ENCODE peak calls at places on chromosomes 12 and 14, in eight cellular contexts. V, A, B, W, R, Q, D and T are unnamed samples.

GRCh38 chr14:93994919-93995682 is 2.0 kb upstream of the CCDC197 start:
- DNase-seq in V (peak; percentile 46), A (peak; percentile 86), B (peak; percentile 34), W (peak; percentile 80), R (no peak), Q (no peak), D (peak; percentile 40), T (no peak)

GRCh38 chr12:107411792-107412535 is 273.6 kb upstream of the PWP1 start:
- DNase-seq in V (no peak), A (peak; percentile 78), B (no peak), W (no peak), R (no peak), Q (no peak), D (no peak), T (no peak)

GRCh38 chr12:108638141-108638823 is 4.6 kb upstream of the SELPLG start:
- DNase-seq in V (peak; percentile 45), A (no peak), B (no peak), W (no peak), R (no peak), Q (peak; percentile 74), D (no peak), T (no peak)

GRCh38 chr12:127041985-127042625 is 1224.9 kb upstream of the TMEM132C start:
- DNase-seq in V (no peak), A (no peak), B (no peak), W (no peak), R (no peak), Q (no peak), D (no peak), T (peak; percentile 60)

GRCh38 chr12:45299132-45299692 is 83.3 kb downstream of the ANO6 start:
- DNase-seq in V (no peak), A (peak; percentile 75), B (no peak), W (no peak), R (no peak), Q (no peak), D (no peak), T (no peak)

GRCh38 chr14:71932229-71932951 is at the start of gene RGS6:
- DNase-seq in V (peak; percentile 54), A (no peak), B (peak; percentile 29), W (peak; percentile 13), R (no peak), Q (no peak), D (peak; percentile 34), T (peak; percentile 82)

GRCh38 chr12:127987199-127987901 is 279.6 kb upstream of the TMEM132C start:
- DNase-seq in V (no peak), A (no peak), B (no peak), W (peak; percentile 30), R (no peak), Q (no peak), D (no peak), T (no peak)

GRCh38 chr12:12939888-12940287 is 12.1 kb downstream of the GPRC5D start:
- DNase-seq in V (no peak), A (no peak), B (no peak), W (no peak), R (no peak), Q (no peak), D (no peak), T (no peak)

GRCh38 chr12:44477331-44477980 is 398.7 kb downstream of the NELL2 start:
- DNase-seq in V (no peak), A (no peak), B (no peak), W (no peak), R (no peak), Q (no peak), D (no peak), T (no peak)

GRCh38 chr14:20530771-20531571 is 25.6 kb downstream of the RNASE10 start:
- DNase-seq in V (peak; percentile 58), A (peak; percentile 78), B (peak; percentile 72), W (peak; percentile 67), R (peak; percentile 81), Q (peak; percentile 75), D (peak; percentile 56), T (peak; percentile 13)

GRCh38 chr12:132530451-132530850 is 40.5 kb downstream of the FBRSL1 start:
- DNase-seq in V (no peak), A (no peak), B (no peak), W (no peak), R (no peak), Q (no peak), D (no peak), T (no peak)

GRCh38 chr14:101500061-101500460 is 61.2 kb upstream of the DIO3 start:
- DNase-seq in V (no peak), A (no peak), B (no peak), W (no peak), R (no peak), Q (no peak), D (no peak), T (no peak)

GRCh38 chr12:6606331-6607131 is 648 bp downstream of the CHD4 start:
- DNase-seq in V (peak; percentile 78), A (peak; percentile 34), B (peak; percentile 57), W (peak; percentile 82), R (peak; percentile 54), Q (peak; percentile 69), D (peak; percentile 77), T (peak; percentile 62)

GRCh38 chr12:50825372-50825838 is 17.3 kb upstream of the TMPRSS12 start:
- DNase-seq in V (no peak), A (peak; percentile 82), B (no peak), W (no peak), R (peak; percentile 7), Q (no peak), D (no peak), T (peak; percentile 12)

GRCh38 chr14:69658664-69659261 is 47.4 kb downstream of the SUSD6 start:
- DNase-seq in V (no peak), A (no peak), B (no peak), W (no peak), R (no peak), Q (no peak), D (no peak), T (no peak)

GRCh38 chr12:116323696-116324386 is 46.3 kb upstream of the MED13L start:
- DNase-seq in V (no peak), A (no peak), B (no peak), W (no peak), R (no peak), Q (no peak), D (no peak), T (no peak)

GRCh38 chr14:69692542-69693053 is 74.3 kb upstream of the SRSF5 start:
- DNase-seq in V (no peak), A (no peak), B (no peak), W (no peak), R (no peak), Q (no peak), D (no peak), T (no peak)

GRCh38 chr12:5043589-5044419 is at the start of gene KCNA5:
- DNase-seq in V (peak; percentile 40), A (no peak), B (no peak), W (no peak), R (no peak), Q (peak; percentile 10), D (peak; percentile 22), T (no peak)
- H3K4me3 ChIP-seq in V (peak within 1 kb of the TSS; percentile 35), A (no peak within 1 kb of the TSS), B (no peak within 1 kb of the TSS), W (peak within 1 kb of the TSS; percentile 53), R (no peak within 1 kb of the TSS), Q (no peak within 1 kb of the TSS), D (peak within 1 kb of the TSS; percentile 64), T (no peak within 1 kb of the TSS)

DNA sequence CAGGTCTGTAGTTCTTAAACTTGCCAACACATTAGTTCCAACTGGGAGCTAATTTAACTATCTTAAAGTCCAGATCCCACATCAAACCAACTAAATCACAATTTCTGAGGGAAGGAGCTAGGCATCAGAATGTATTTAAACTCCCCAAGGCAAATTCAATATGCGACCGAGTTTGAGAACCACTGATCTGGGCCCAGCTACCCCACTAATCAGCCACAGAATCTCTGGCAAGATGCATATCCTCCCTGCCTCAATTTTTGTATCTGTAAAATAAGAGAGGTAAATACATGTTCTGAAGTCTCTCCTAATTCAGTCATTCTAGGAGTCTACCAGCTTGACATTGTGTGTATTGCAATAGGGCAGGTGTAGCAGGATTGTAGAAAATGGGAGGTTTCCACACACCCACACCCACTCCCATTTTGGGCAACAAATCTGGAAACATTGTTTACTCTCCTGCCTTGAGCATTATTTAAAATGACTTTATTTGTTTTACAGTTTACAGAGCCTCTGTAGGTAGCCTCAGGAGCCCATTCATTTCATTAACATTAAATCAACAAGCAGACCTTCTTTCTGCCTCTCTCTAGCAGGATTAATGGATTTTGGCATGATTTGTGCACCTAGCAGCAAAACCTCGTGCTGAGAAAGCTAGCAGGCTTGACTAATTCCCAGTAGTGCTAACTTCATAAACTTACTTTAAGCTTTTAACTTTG is 15.6 kb downstream of the LGR5 start:
- DNase-seq in V (no peak), A (no peak), B (no peak), W (no peak), R (no peak), Q (no peak), D (no peak), T (no peak)
- TF ChIP-seq CTCF in V (no peak), A (no peak), B (no peak), W (no peak), R (no peak), Q (no peak), D (no peak), T (no peak)

GRCh38 chr14:55054098-55054497 is 2.7 kb downstream of the MAPK1IP1L start:
- DNase-seq in V (no peak), A (no peak), B (no peak), W (no peak), R (no peak), Q (no peak), D (no peak), T (no peak)
- H3K4me3 ChIP-seq in V (no peak overlapping the region), A (no peak overlapping the region), B (no peak overlapping the region), W (no peak overlapping the region), R (no peak overlapping the region), Q (no peak overlapping the region), D (no peak overlapping the region), T (no peak overlapping the region)

GRCh38 chr12:96073346-96074336 is 38.3 kb upstream of the LTA4H start:
- DNase-seq in V (no peak), A (no peak), B (no peak), W (no peak), R (peak; percentile 32), Q (no peak), D (no peak), T (no peak)

GRCh38 chr12:96068111-96068510 is 32.7 kb upstream of the LTA4H start:
- DNase-seq in V (no peak), A (no peak), B (no peak), W (no peak), R (no peak), Q (no peak), D (no peak), T (no peak)

GRCh38 chr12:96068636-96069035 is 33.2 kb upstream of the LTA4H start:
- DNase-seq in V (no peak), A (no peak), B (no peak), W (no peak), R (no peak), Q (no peak), D (no peak), T (no peak)

GRCh38 chr12:96069511-96070231 is 34.3 kb upstream of the LTA4H start:
- DNase-seq in V (no peak), A (no peak), B (no peak), W (no peak), R (no peak), Q (no peak), D (no peak), T (no peak)

DNA sequence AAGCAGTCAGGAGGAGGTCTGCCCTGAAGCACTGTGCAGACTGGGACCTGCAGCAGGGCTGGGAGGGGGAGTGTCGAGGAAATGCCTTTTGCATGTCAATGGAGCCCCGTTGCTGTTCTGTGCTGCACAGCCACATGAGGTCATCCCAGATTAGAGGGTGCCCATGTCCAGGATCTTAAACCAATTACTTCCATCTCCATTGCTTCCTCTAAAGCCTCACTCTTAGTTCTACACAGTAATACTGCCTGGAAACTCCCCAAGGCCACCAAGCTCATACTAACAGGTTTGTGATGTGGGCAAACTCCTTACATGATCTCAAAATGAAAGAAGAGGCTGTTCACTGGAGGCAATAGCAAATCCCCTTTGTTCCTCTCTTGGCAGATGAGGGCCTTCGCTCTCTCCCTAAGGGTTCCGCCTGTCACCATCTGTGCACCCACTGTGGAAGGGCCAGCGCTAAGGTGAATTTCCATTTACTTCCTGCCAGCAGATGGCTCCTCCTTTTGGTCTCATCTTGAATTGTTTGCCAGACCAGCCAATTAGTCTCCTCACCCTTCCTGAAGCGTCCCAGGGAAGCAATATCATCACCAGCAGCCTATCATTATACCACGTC is 35.4 kb upstream of the LTA4H start:
- DNase-seq in V (no peak), A (peak; percentile 32), B (no peak), W (no peak), R (no peak), Q (no peak), D (no peak), T (peak; percentile 17)
- TF ChIP-seq CTCF in V (peak; percentile 10), A (peak; percentile 18), B (no peak), W (no peak), R (no peak), Q (peak; percentile 24), D (peak; percentile 20), T (peak; percentile 28)